ENCODE peak calls at places on chromosomes 1 and 21, in four cellular contexts. K is aorta; B is Panc1; R is CD8-positive, alpha-beta T cell. H is an unnamed sample.

GRCh38 chr1:174998569-174999215 is 1.1 kb upstream of the CACYBP start:
- DNase-seq in R (peak), K (no peak), B (peak), H (no peak)

GRCh38 chr1:214029796-214030195 is 42.0 kb downstream of the PROX1 start:
- DNase-seq in B (no peak), R (no peak), K (no peak), H (no peak)

GRCh38 chr1:225928186-225929175 is 4.4 kb upstream of the PYCR2 start:
- DNase-seq in K (no peak), R (peak), B (no peak), H (no peak)

GRCh38 chr1:7549693-7550161 is 221.4 kb upstream of the VAMP3 start:
- DNase-seq in K (peak), B (no peak), R (no peak), H (no peak)

GRCh38 chr1:208245185-208245705 is 1.1 kb upstream of the PLXNA2 start:
- DNase-seq in B (peak), K (peak), R (peak), H (peak)

GRCh38 chr1:67880056-67880601 is 46.9 kb upstream of the GNG12 start:
- DNase-seq in B (no peak), K (no peak), R (no peak), H (no peak)

GRCh38 chr1:229011022-229011421 is 259.9 kb upstream of the RAB4A start:
- DNase-seq in B (no peak), R (no peak), K (no peak), H (no peak)

GRCh38 chr1:7232441-7232840 is 447.2 kb downstream of the CAMTA1 start:
- DNase-seq in K (no peak), B (no peak), R (no peak), H (no peak)

GRCh38 chr1:117952386-117952785 is 22.8 kb downstream of the WDR3 start:
- DNase-seq in K (no peak), B (no peak), R (no peak), H (no peak)

GRCh38 chr1:71921935-71922559 is 360.3 kb downstream of the NEGR1 start:
- DNase-seq in B (no peak), R (no peak), K (no peak), H (no peak)

GRCh38 chr1:43586136-43586726 is 55.5 kb downstream of the PTPRF start:
- DNase-seq in K (no peak), B (no peak), R (no peak), H (no peak)

GRCh38 chr1:156499194-156499702 is 1.3 kb downstream of the MEF2D start:
- DNase-seq in K (no peak), B (no peak), R (no peak), H (no peak)

GRCh38 chr1:155009742-155010141 is 7.1 kb downstream of the ZBTB7B start:
- DNase-seq in B (no peak), K (no peak), R (no peak), H (no peak)

GRCh38 chr1:8312235-8313218 is 5.4 kb upstream of the SLC45A1 start:
- DNase-seq in K (no peak), R (no peak), B (no peak), H (no peak)

GRCh38 chr21:37915941-37916794 is at the start of gene KCNJ6:
- DNase-seq in R (no peak), B (no peak), K (no peak), H (no peak)

GRCh38 chr1:20530901-20531300 is 21.5 kb upstream of the FAM43B start:
- DNase-seq in K (no peak), B (no peak), R (no peak), H (no peak)

GRCh38 chr1:221164029-221164428 is 284.8 kb downstream of the HLX start:
- DNase-seq in B (no peak), R (no peak), K (no peak), H (no peak)

DNA sequence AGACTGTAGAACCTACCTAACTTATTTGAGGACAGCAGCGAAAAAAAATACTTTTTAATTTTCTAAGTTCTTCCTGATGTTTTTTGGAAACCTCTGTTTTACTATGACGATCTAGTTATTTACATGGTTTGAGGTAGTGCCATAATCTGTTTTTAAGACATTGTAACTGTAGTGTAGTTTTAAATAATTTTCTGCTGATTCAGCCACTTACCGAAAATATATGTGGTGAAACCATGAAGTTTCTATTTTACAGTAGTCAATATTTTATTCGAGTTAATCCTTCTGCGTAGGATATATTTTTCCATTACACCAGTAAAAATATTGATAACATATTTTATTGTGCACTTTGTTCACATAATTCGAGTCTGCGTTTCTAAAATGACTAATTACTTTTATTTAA is 121.7 kb upstream of the RRP15 start:
- DNase-seq in B (no peak), K (no peak), R (no peak), H (no peak)
- H3K27ac ChIP-seq in B (no peak), K (no peak), R (no peak), H (no peak)

GRCh38 chr1:39633422-39633821 is 6.0 kb downstream of the HEYL start:
- DNase-seq in B (no peak), K (no peak), R (no peak), H (no peak)
- H3K4me3 ChIP-seq in B (no peak), K (no peak), R (no peak), H (no peak)

GRCh38 chr1:111735321-111735720 is 3.9 kb downstream of the INKA2 start:
- DNase-seq in K (no peak), B (no peak), R (no peak), H (no peak)

GRCh38 chr1:111733183-111733995 is 5.8 kb downstream of the INKA2 start:
- DNase-seq in B (no peak), K (peak), R (peak), H (no peak)

GRCh38 chr1:111735858-111736544 is 3.2 kb downstream of the INKA2 start:
- DNase-seq in K (no peak), R (peak), B (no peak), H (no peak)

GRCh38 chr1:111733996-111734369 is 5.2 kb downstream of the INKA2 start:
- DNase-seq in B (no peak), R (no peak), K (no peak), H (no peak)

DNA sequence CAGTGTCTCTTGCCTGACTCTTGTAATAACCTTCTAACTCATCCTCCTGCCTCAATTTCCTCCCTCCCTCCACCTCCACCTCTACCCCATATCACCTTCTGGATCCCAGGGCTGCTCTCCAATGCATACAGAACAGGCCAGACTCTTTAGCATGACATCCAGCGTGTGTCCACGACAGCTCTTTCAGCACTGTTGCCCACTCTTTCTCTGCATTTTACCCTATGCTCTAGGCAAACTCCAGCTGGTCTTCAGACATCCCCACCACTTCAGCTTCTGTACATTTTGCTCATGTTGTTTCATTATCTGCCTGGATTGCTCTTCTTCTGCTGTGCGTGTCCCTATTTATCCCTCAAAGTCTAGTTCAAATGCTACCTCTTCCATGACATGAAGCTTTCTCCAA is 4.8 kb downstream of the INKA2 start:
- DNase-seq in R (peak), K (no peak), B (no peak), H (no peak)
- H3K27ac ChIP-seq in R (no peak), K (no peak), B (no peak), H (peak)

GRCh38 chr1:93178418-93178817 is 1.8 kb downstream of the TMED5 start:
- DNase-seq in K (peak), R (no peak), B (no peak), H (no peak)
- H3K4me3 ChIP-seq in K (peak), R (peak), B (peak), H (peak)

H was measured in dorsolateral prefrontal cortex.